ENCODE peak calls at places on chromosomes 12 and 14, in eight cellular contexts. D, H, K, N, U, V, J and L are unnamed samples. For H3K4me1, the result is how much of the 10 kb centered on the place peaks cover.

GRCh38 chr12:81360916-81361315 is 283.0 kb downstream of the ACSS3 start:
- DNase-seq in D (no peak), H (no peak), K (no peak), N (no peak), U (no peak), V (no peak), J (no peak), L (no peak)

GRCh38 chr12:111686574-111687105 is 787 bp downstream of the ACAD10 start:
- DNase-seq in D (no peak), H (no peak), K (peak), N (no peak), U (peak), V (no peak), J (no peak), L (no peak)

GRCh38 chr14:52342849-52343606 is 28.9 kb downstream of the PTGER2 start:
- DNase-seq in D (no peak), H (no peak), K (peak), N (no peak), U (peak), V (no peak), J (no peak), L (no peak)

GRCh38 chr14:51302319-51303030 is 62.4 kb downstream of the TMX1 start:
- DNase-seq in D (no peak), H (no peak), K (peak), N (no peak), U (peak), V (no peak), J (no peak), L (no peak)

GRCh38 chr12:62995097-62995496 is 60.1 kb upstream of the PPM1H start:
- DNase-seq in D (no peak), H (no peak), K (no peak), N (no peak), U (no peak), V (no peak), J (no peak), L (peak)

GRCh38 chr14:101360045-101360931 is 201.0 kb upstream of the DIO3 start:
- DNase-seq in D (no peak), H (no peak), K (peak), N (no peak), U (no peak), V (no peak), J (no peak), L (no peak)

GRCh38 chr14:61153914-61154545 is 127.1 kb downstream of the TMEM30B start:
- DNase-seq in D (no peak), H (no peak), K (no peak), N (no peak), U (no peak), V (no peak), J (no peak), L (no peak)

GRCh38 chr14:72921396-72921795 is 4.9 kb upstream of the DCAF4 start:
- DNase-seq in D (no peak), H (no peak), K (no peak), N (no peak), U (peak), V (no peak), J (no peak), L (no peak)

GRCh38 chr12:93882763-93883162 is 205.6 kb downstream of the CRADD start:
- DNase-seq in D (no peak), H (no peak), K (no peak), N (no peak), U (no peak), V (no peak), J (no peak), L (no peak)

GRCh38 chr12:54024127-54024526 is 4.1 kb upstream of the HOXC6 start:
- DNase-seq in D (no peak), H (no peak), K (no peak), N (no peak), U (no peak), V (no peak), J (no peak), L (no peak)

GRCh38 chr14:59085207-59085739 is 103.2 kb upstream of the DAAM1 start:
- DNase-seq in D (no peak), H (no peak), K (no peak), N (no peak), U (no peak), V (no peak), J (no peak), L (no peak)

GRCh38 chr12:120466560-120467315 is 2.8 kb downstream of the SRSF9 start:
- DNase-seq in D (peak), H (no peak), K (peak), N (no peak), U (peak), V (no peak), J (peak), L (peak)

GRCh38 chr12:114209852-114210251 is 196.1 kb downstream of the TBX5 start:
- DNase-seq in D (no peak), H (no peak), K (no peak), N (no peak), U (no peak), V (no peak), J (no peak), L (no peak)

GRCh38 chr12:54980341-54980740 is 4.2 kb downstream of the TESPA1 start:
- DNase-seq in D (peak), H (no peak), K (no peak), N (no peak), U (no peak), V (no peak), J (no peak), L (no peak)

GRCh38 chr14:76309572-76310551 is 66.1 kb upstream of the ESRRB start:
- DNase-seq in D (no peak), H (no peak), K (peak), N (no peak), U (no peak), V (no peak), J (no peak), L (peak)

GRCh38 chr14:100532916-100533630 is 54.1 kb downstream of the BEGAIN start:
- DNase-seq in D (no peak), H (no peak), K (peak), N (peak), U (no peak), V (no peak), J (no peak), L (no peak)

GRCh38 chr12:78403681-78404080 is 460.9 kb upstream of the SYT1 start:
- DNase-seq in D (no peak), H (no peak), K (peak), N (no peak), U (peak), V (no peak), J (no peak), L (no peak)

GRCh38 chr12:100359248-100359647 is 2.4 kb downstream of the SLC17A8 start:
- DNase-seq in D (no peak), H (no peak), K (no peak), N (no peak), U (no peak), V (no peak), J (no peak), L (no peak)

GRCh38 chr12:32292175-32292574 is 107.2 kb upstream of the FGD4 start:
- DNase-seq in D (no peak), H (no peak), K (no peak), N (no peak), U (no peak), V (no peak), J (no peak), L (no peak)

GRCh38 chr14:105197274-105197673 is 16.2 kb upstream of the NUDT14 start:
- DNase-seq in D (no peak), H (no peak), K (peak), N (no peak), U (peak), V (no peak), J (no peak), L (no peak)

GRCh38 chr14:100691395-100692025 is 35.2 kb upstream of the DLK1 start:
- DNase-seq in D (no peak), H (no peak), K (no peak), N (no peak), U (no peak), V (no peak), J (no peak), L (no peak)

GRCh38 chr12:68349921-68350606 is 17.9 kb upstream of the MDM1 start:
- DNase-seq in D (no peak), H (no peak), K (no peak), N (no peak), U (no peak), V (no peak), J (no peak), L (no peak)

GRCh38 chr12:88746386-88746785 is 166.1 kb upstream of the KITLG start:
- DNase-seq in D (no peak), H (no peak), K (no peak), N (no peak), U (peak), V (no peak), J (no peak), L (no peak)
- H3K4me1 ChIP-seq in D (under half), H (under half), K (under half), N (under half), U (under half), V (under half), J (under half), L (under half)

GRCh38 chr12:52210186-52210924 is 18.5 kb upstream of the KRT80 start:
- DNase-seq in D (no peak), H (peak), K (peak), N (peak), U (no peak), V (no peak), J (no peak), L (no peak)
- H3K4me1 ChIP-seq in D (under half), H (half or more), K (under half), N (under half), U (under half), V (under half), J (under half), L (under half)

GRCh38 chr12:124686001-124686884 is 118.8 kb upstream of the NCOR2 start:
- DNase-seq in D (no peak), H (peak), K (peak), N (no peak), U (peak), V (no peak), J (no peak), L (no peak)
- H3K4me1 ChIP-seq in D (under half), H (half or more), K (under half), N (half or more), U (half or more), V (under half), J (under half), L (under half)

GRCh38 chr12:22266101-22266500 is 68.4 kb downstream of the ST8SIA1 start:
- DNase-seq in D (no peak), H (no peak), K (no peak), N (no peak), U (no peak), V (no peak), J (no peak), L (no peak)
- H3K4me1 ChIP-seq in D (under half), H (under half), K (under half), N (under half), U (under half), V (under half), J (under half), L (under half)